ENCODE peak calls at places on chromosome 1, in nine cellular contexts. One of them, this sample, is unnamed. For H3K36me3 and H3K4me1, the result is how much of the 10 kb centered on the place peaks cover.

GRCh38 chr1:198483006-198483405 is 57.5 kb downstream of the ATP6V1G3 start:
- DNase-seq in adrenal gland: no peak
- DNase-seq in endodermal cell: no peak
- DNase-seq in mammary epithelial cell: no peak
- DNase-seq in tibial artery: no peak
- DNase-seq in breast epithelium: no peak
- DNase-seq in pancreas: no peak
- DNase-seq in ascending aorta: no peak
- DNase-seq in IMR-90: no peak
- DNase-seq in this sample: no peak

GRCh38 chr1:111725192-111725591 is 14.0 kb downstream of the INKA2 start:
- DNase-seq in adrenal gland: no peak
- DNase-seq in endodermal cell: peak
- DNase-seq in mammary epithelial cell: no peak
- DNase-seq in tibial artery: no peak
- DNase-seq in breast epithelium: no peak
- DNase-seq in pancreas: no peak
- DNase-seq in ascending aorta: no peak
- DNase-seq in IMR-90: no peak
- DNase-seq in this sample: no peak

GRCh38 chr1:26278303-26278702 is 1.6 kb upstream of the SH3BGRL3 start:
- DNase-seq in adrenal gland: no peak
- DNase-seq in endodermal cell: no peak
- DNase-seq in mammary epithelial cell: peak
- DNase-seq in tibial artery: peak
- DNase-seq in breast epithelium: peak
- DNase-seq in pancreas: no peak
- DNase-seq in ascending aorta: peak
- DNase-seq in IMR-90: peak
- DNase-seq in this sample: peak

GRCh38 chr1:247118946-247119446 is 14.8 kb upstream of the ZNF669 start:
- DNase-seq in adrenal gland: no peak
- DNase-seq in endodermal cell: peak
- DNase-seq in mammary epithelial cell: no peak
- DNase-seq in tibial artery: no peak
- DNase-seq in breast epithelium: no peak
- DNase-seq in pancreas: no peak
- DNase-seq in ascending aorta: no peak
- DNase-seq in IMR-90: no peak
- DNase-seq in this sample: no peak

GRCh38 chr1:99292946-99293345 is 28.7 kb downstream of the PLPPR4 start:
- DNase-seq in adrenal gland: no peak
- DNase-seq in endodermal cell: no peak
- DNase-seq in mammary epithelial cell: no peak
- DNase-seq in tibial artery: no peak
- DNase-seq in breast epithelium: no peak
- DNase-seq in pancreas: no peak
- DNase-seq in ascending aorta: no peak
- DNase-seq in IMR-90: no peak
- DNase-seq in this sample: no peak

GRCh38 chr1:20590313-20590777 is 1.4 kb downstream of the CDA start:
- DNase-seq in adrenal gland: peak
- DNase-seq in endodermal cell: no peak
- DNase-seq in mammary epithelial cell: no peak
- DNase-seq in tibial artery: no peak
- DNase-seq in breast epithelium: no peak
- DNase-seq in pancreas: no peak
- DNase-seq in ascending aorta: no peak
- DNase-seq in IMR-90: peak
- DNase-seq in this sample: peak

GRCh38 chr1:30111431-30111830 is 612.0 kb downstream of the MATN1 start:
- DNase-seq in adrenal gland: peak
- DNase-seq in endodermal cell: peak
- DNase-seq in mammary epithelial cell: peak
- DNase-seq in tibial artery: no peak
- DNase-seq in breast epithelium: no peak
- DNase-seq in pancreas: peak
- DNase-seq in ascending aorta: no peak
- DNase-seq in IMR-90: peak
- DNase-seq in this sample: peak

GRCh38 chr1:205920861-205921558 is 22.2 kb downstream of the SLC26A9 start:
- DNase-seq in adrenal gland: no peak
- DNase-seq in endodermal cell: peak
- DNase-seq in mammary epithelial cell: no peak
- DNase-seq in tibial artery: peak
- DNase-seq in breast epithelium: no peak
- DNase-seq in pancreas: no peak
- DNase-seq in ascending aorta: peak
- DNase-seq in IMR-90: no peak
- DNase-seq in this sample: no peak

GRCh38 chr1:15919316-15919715 is 56.6 kb downstream of the ZBTB17 start:
- DNase-seq in adrenal gland: no peak
- DNase-seq in endodermal cell: no peak
- DNase-seq in mammary epithelial cell: peak
- DNase-seq in tibial artery: no peak
- DNase-seq in breast epithelium: no peak
- DNase-seq in pancreas: no peak
- DNase-seq in ascending aorta: no peak
- DNase-seq in IMR-90: peak
- DNase-seq in this sample: no peak

GRCh38 chr1:26666855-26667254 is 29.0 kb upstream of the ARID1A start:
- DNase-seq in adrenal gland: no peak
- DNase-seq in endodermal cell: no peak
- DNase-seq in mammary epithelial cell: peak
- DNase-seq in tibial artery: no peak
- DNase-seq in breast epithelium: no peak
- DNase-seq in pancreas: no peak
- DNase-seq in ascending aorta: no peak
- DNase-seq in IMR-90: peak
- DNase-seq in this sample: no peak

GRCh38 chr1:85623061-85623471 is 42.5 kb downstream of the CCN1 start:
- DNase-seq in adrenal gland: no peak
- DNase-seq in endodermal cell: no peak
- DNase-seq in mammary epithelial cell: peak
- DNase-seq in tibial artery: no peak
- DNase-seq in breast epithelium: no peak
- DNase-seq in pancreas: no peak
- DNase-seq in ascending aorta: no peak
- DNase-seq in IMR-90: peak
- DNase-seq in this sample: no peak

GRCh38 chr1:156496211-156496761 is 4.3 kb downstream of the MEF2D start:
- DNase-seq in adrenal gland: peak
- DNase-seq in endodermal cell: peak
- DNase-seq in mammary epithelial cell: no peak
- DNase-seq in tibial artery: peak
- DNase-seq in breast epithelium: no peak
- DNase-seq in pancreas: no peak
- DNase-seq in ascending aorta: no peak
- DNase-seq in IMR-90: peak
- DNase-seq in this sample: no peak

GRCh38 chr1:56644064-56644940 is 812 bp upstream of the PRKAA2 start:
- DNase-seq in adrenal gland: no peak
- DNase-seq in endodermal cell: no peak
- DNase-seq in mammary epithelial cell: no peak
- DNase-seq in tibial artery: no peak
- DNase-seq in breast epithelium: no peak
- DNase-seq in pancreas: no peak
- DNase-seq in ascending aorta: no peak
- DNase-seq in IMR-90: peak
- DNase-seq in this sample: no peak

GRCh38 chr1:152024228-152024627 is 12.6 kb downstream of the S100A11 start:
- DNase-seq in adrenal gland: no peak
- DNase-seq in endodermal cell: no peak
- DNase-seq in mammary epithelial cell: peak
- DNase-seq in tibial artery: no peak
- DNase-seq in breast epithelium: no peak
- DNase-seq in pancreas: no peak
- DNase-seq in ascending aorta: no peak
- DNase-seq in IMR-90: no peak
- DNase-seq in this sample: no peak

GRCh38 chr1:100188617-100189016 is 10.6 kb upstream of the LRRC39 start:
- DNase-seq in adrenal gland: peak
- DNase-seq in endodermal cell: no peak
- DNase-seq in mammary epithelial cell: peak
- DNase-seq in tibial artery: no peak
- DNase-seq in breast epithelium: no peak
- DNase-seq in pancreas: no peak
- DNase-seq in ascending aorta: no peak
- DNase-seq in IMR-90: peak
- DNase-seq in this sample: no peak

GRCh38 chr1:228265167-228265566 is 57.3 kb downstream of the OBSCN start:
- DNase-seq in adrenal gland: no peak
- DNase-seq in endodermal cell: no peak
- DNase-seq in mammary epithelial cell: no peak
- DNase-seq in tibial artery: no peak
- DNase-seq in breast epithelium: no peak
- DNase-seq in pancreas: no peak
- DNase-seq in ascending aorta: no peak
- DNase-seq in IMR-90: peak
- DNase-seq in this sample: no peak

DNA sequence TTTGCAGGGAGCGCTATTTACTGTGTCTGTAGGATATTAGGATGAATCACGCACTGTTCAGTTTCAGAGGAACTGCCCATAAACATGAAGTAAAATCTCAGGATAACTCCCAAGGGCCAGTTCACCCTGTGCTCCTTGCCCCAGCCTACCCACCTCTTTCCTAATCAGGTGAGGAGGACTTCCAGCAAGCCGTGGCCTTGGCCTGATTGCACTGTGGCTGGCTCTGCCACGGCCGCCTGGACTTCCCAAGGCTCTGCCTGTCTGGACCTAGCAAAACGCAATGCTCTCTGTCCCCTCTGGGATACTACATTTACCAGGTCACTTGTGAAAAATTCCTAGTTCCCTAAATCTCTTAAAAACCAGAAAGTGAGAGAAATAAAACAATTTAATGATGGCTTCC is 7.4 kb upstream of the ASCL5 start:
- DNase-seq in adrenal gland: peak
- DNase-seq in endodermal cell: no peak
- DNase-seq in mammary epithelial cell: no peak
- DNase-seq in tibial artery: no peak
- DNase-seq in breast epithelium: no peak
- DNase-seq in pancreas: no peak
- DNase-seq in ascending aorta: no peak
- DNase-seq in IMR-90: no peak
- DNase-seq in this sample: no peak
- H3K36me3 ChIP-seq in adrenal gland: under half
- H3K36me3 ChIP-seq in endodermal cell: under half
- H3K36me3 ChIP-seq in mammary epithelial cell: under half
- H3K36me3 ChIP-seq in tibial artery: under half
- H3K36me3 ChIP-seq in breast epithelium: under half
- H3K36me3 ChIP-seq in pancreas: under half
- H3K36me3 ChIP-seq in ascending aorta: under half
- H3K36me3 ChIP-seq in IMR-90: under half
- H3K36me3 ChIP-seq in this sample: half or more

GRCh38 chr1:201112173-201112731 is at the start of gene CACNA1S:
- DNase-seq in adrenal gland: no peak
- DNase-seq in endodermal cell: no peak
- DNase-seq in mammary epithelial cell: no peak
- DNase-seq in tibial artery: no peak
- DNase-seq in breast epithelium: no peak
- DNase-seq in pancreas: no peak
- DNase-seq in ascending aorta: no peak
- DNase-seq in IMR-90: no peak
- DNase-seq in this sample: no peak
- H3K4me1 ChIP-seq in adrenal gland: under half
- H3K4me1 ChIP-seq in endodermal cell: under half
- H3K4me1 ChIP-seq in mammary epithelial cell: under half
- H3K4me1 ChIP-seq in tibial artery: under half
- H3K4me1 ChIP-seq in breast epithelium: under half
- H3K4me1 ChIP-seq in pancreas: under half
- H3K4me1 ChIP-seq in ascending aorta: under half
- H3K4me1 ChIP-seq in IMR-90: under half
- H3K4me1 ChIP-seq in this sample: under half

GRCh38 chr1:36889846-36890245 is 144.5 kb downstream of the GRIK3 start:
- DNase-seq in adrenal gland: no peak
- DNase-seq in endodermal cell: peak
- DNase-seq in mammary epithelial cell: no peak
- DNase-seq in tibial artery: peak
- DNase-seq in breast epithelium: no peak
- DNase-seq in pancreas: no peak
- DNase-seq in ascending aorta: peak
- DNase-seq in IMR-90: no peak
- DNase-seq in this sample: no peak

GRCh38 chr1:36889478-36889845 is 144.9 kb downstream of the GRIK3 start:
- DNase-seq in adrenal gland: no peak
- DNase-seq in endodermal cell: no peak
- DNase-seq in mammary epithelial cell: no peak
- DNase-seq in tibial artery: no peak
- DNase-seq in breast epithelium: no peak
- DNase-seq in pancreas: no peak
- DNase-seq in ascending aorta: peak
- DNase-seq in IMR-90: no peak
- DNase-seq in this sample: peak

GRCh38 chr1:36888811-36889477 is 145.4 kb downstream of the GRIK3 start:
- DNase-seq in adrenal gland: no peak
- DNase-seq in endodermal cell: peak
- DNase-seq in mammary epithelial cell: no peak
- DNase-seq in tibial artery: peak
- DNase-seq in breast epithelium: no peak
- DNase-seq in pancreas: no peak
- DNase-seq in ascending aorta: no peak
- DNase-seq in IMR-90: no peak
- DNase-seq in this sample: peak

GRCh38 chr1:36894824-36895223 is 139.5 kb downstream of the GRIK3 start:
- DNase-seq in adrenal gland: no peak
- DNase-seq in endodermal cell: no peak
- DNase-seq in mammary epithelial cell: no peak
- DNase-seq in tibial artery: no peak
- DNase-seq in breast epithelium: no peak
- DNase-seq in pancreas: no peak
- DNase-seq in ascending aorta: no peak
- DNase-seq in IMR-90: no peak
- DNase-seq in this sample: no peak

DNA sequence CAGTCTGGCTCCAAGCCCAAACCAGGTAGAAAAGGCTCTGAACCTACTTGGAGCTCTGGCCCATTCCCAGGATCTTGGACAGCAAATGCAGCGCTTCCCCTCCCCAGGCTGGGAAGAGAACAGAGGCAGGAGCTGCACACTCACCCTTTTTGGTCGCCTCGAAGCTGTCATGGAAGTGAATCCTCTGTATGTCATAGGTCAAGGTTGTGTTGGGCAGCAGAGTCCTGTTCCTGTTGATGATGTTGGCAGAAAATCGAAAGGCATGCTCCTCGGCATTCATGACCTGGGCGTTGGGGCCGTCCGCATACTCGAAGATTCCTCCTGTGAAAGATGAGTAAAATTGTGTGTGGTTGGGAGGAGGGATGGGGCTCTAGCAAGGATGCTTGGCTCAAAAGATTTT is 143.5 kb downstream of the GRIK3 start:
- DNase-seq in adrenal gland: no peak
- DNase-seq in endodermal cell: peak
- DNase-seq in mammary epithelial cell: no peak
- DNase-seq in tibial artery: peak
- DNase-seq in breast epithelium: no peak
- DNase-seq in pancreas: no peak
- DNase-seq in ascending aorta: no peak
- DNase-seq in IMR-90: no peak
- DNase-seq in this sample: no peak
- H3K4me3 ChIP-seq in adrenal gland: no peak
- H3K4me3 ChIP-seq in endodermal cell: no peak
- H3K4me3 ChIP-seq in mammary epithelial cell: no peak
- H3K4me3 ChIP-seq in tibial artery: no peak
- H3K4me3 ChIP-seq in breast epithelium: no peak
- H3K4me3 ChIP-seq in pancreas: no peak
- H3K4me3 ChIP-seq in ascending aorta: no peak
- H3K4me3 ChIP-seq in IMR-90: no peak
- H3K4me3 ChIP-seq in this sample: no peak

GRCh38 chr1:224387943-224388342 is 31.3 kb downstream of the CNIH4 start:
- DNase-seq in adrenal gland: no peak
- DNase-seq in endodermal cell: no peak
- DNase-seq in mammary epithelial cell: no peak
- DNase-seq in tibial artery: no peak
- DNase-seq in breast epithelium: no peak
- DNase-seq in pancreas: no peak
- DNase-seq in ascending aorta: no peak
- DNase-seq in IMR-90: no peak
- DNase-seq in this sample: no peak
- H3K36me3 ChIP-seq in adrenal gland: half or more
- H3K36me3 ChIP-seq in endodermal cell: half or more
- H3K36me3 ChIP-seq in mammary epithelial cell: under half
- H3K36me3 ChIP-seq in tibial artery: under half
- H3K36me3 ChIP-seq in breast epithelium: under half
- H3K36me3 ChIP-seq in pancreas: under half
- H3K36me3 ChIP-seq in ascending aorta: half or more
- H3K36me3 ChIP-seq in IMR-90: under half
- H3K36me3 ChIP-seq in this sample: half or more